ENCODE peak calls at places on chromosome 6, in nine cellular contexts. L is DND-41; F is AG04450; Z is A549; S is fibroblast of lung; K is effector memory CD4-positive, alpha-beta T cell; P is right cardiac atrium; B is stomach; H is heart right ventricle. J is an unnamed sample.

GRCh38 chr6:75202676-75203131 is 3.1 kb downstream of the COL12A1 start:
- DNase-seq in Z (no peak), H (no peak), B (no peak), S (peak; percentile 40), L (no peak), P (no peak), K (no peak), F (no peak), J (no peak)

GRCh38 chr6:66896415-66896814 is 1189.4 kb upstream of the EYS start:
- DNase-seq in K (no peak), Z (no peak), F (no peak), P (no peak), S (no peak), L (no peak), B (no peak), H (no peak), J (no peak)

GRCh38 chr6:31396422-31397152 is 6.8 kb upstream of the MICA start:
- DNase-seq in P (peak; percentile 74), L (peak; percentile 85), B (peak; percentile 88), S (peak; percentile 70), Z (peak; percentile 66), K (peak; percentile 72), F (peak; percentile 26), H (peak; percentile 86), J (peak; percentile 80)

GRCh38 chr6:17001188-17001587 is 100.7 kb upstream of the STMND1 start:
- DNase-seq in H (no peak), K (no peak), F (no peak), P (no peak), B (no peak), L (no peak), Z (no peak), S (peak; percentile 45), J (no peak)

GRCh38 chr6:137351890-137352289 is 132.7 kb upstream of the IFNGR1 start:
- DNase-seq in H (no peak), P (no peak), F (peak; percentile 13), L (no peak), B (no peak), K (no peak), Z (peak; percentile 34), S (peak; percentile 95), J (no peak)

GRCh38 chr6:111361648-111362047 is 121.4 kb downstream of the REV3L start:
- DNase-seq in S (peak; percentile 51), H (peak; percentile 38), F (peak; percentile 15), B (no peak), L (peak; percentile 13), K (no peak), P (peak; percentile 24), Z (peak; percentile 27), J (peak; percentile 46)

GRCh38 chr6:108559884-108560462 is 744 bp upstream of the FOXO3 start:
- DNase-seq in P (peak; percentile 65), Z (peak; percentile 67), S (peak; percentile 81), F (no peak), L (no peak), B (peak; percentile 49), H (peak; percentile 70), K (no peak), J (peak; percentile 85)

GRCh38 chr6:43242908-43243648 is at the start of gene TTBK1:
- DNase-seq in S (no peak), F (no peak), L (no peak), Z (no peak), H (no peak), K (no peak), B (no peak), P (no peak), J (no peak)

GRCh38 chr6:31194271-31194834 is 23.9 kb upstream of the POU5F1 start:
- DNase-seq in L (no peak), F (no peak), B (peak; percentile 25), Z (no peak), P (no peak), K (no peak), S (no peak), H (no peak), J (no peak)

GRCh38 chr6:111813247-111814162 is 59.7 kb downstream of the FYN start:
- DNase-seq in Z (no peak), P (no peak), K (no peak), H (no peak), S (no peak), L (no peak), B (no peak), F (no peak), J (no peak)

GRCh38 chr6:5223309-5223708 is 37.4 kb downstream of the LYRM4 start:
- DNase-seq in B (no peak), L (no peak), H (no peak), K (no peak), Z (no peak), P (no peak), S (no peak), F (no peak), J (no peak)

GRCh38 chr6:131036143-131036542 is 26.9 kb downstream of the EPB41L2 start:
- DNase-seq in L (no peak), F (no peak), S (no peak), K (no peak), P (no peak), H (no peak), B (no peak), Z (no peak), J (no peak)

GRCh38 chr6:148885920-148886845 is 139.4 kb downstream of the UST start:
- DNase-seq in P (no peak), F (no peak), B (no peak), Z (no peak), K (no peak), L (no peak), S (no peak), H (no peak), J (peak; percentile 24)

GRCh38 chr6:53703047-53703446 is 37.5 kb upstream of the KLHL31 start:
- DNase-seq in S (no peak), P (no peak), B (no peak), H (no peak), Z (no peak), K (no peak), F (no peak), L (no peak), J (no peak)

GRCh38 chr6:99151634-99152344 is 197.7 kb downstream of the FAXC start:
- DNase-seq in F (peak; percentile 3), L (peak; percentile 33), B (peak; percentile 68), Z (peak; percentile 40), S (no peak), H (peak; percentile 11), K (no peak), P (peak; percentile 21), J (peak; percentile 29)

GRCh38 chr6:147285087-147285855 is 81.1 kb downstream of the STXBP5 start:
- DNase-seq in F (no peak), L (no peak), P (no peak), Z (peak; percentile 41), S (peak; percentile 82), B (no peak), H (no peak), K (no peak), J (peak; percentile 62)

GRCh38 chr6:95244749-95245148 is 332.6 kb upstream of the MANEA start:
- DNase-seq in Z (peak; percentile 12), K (no peak), L (no peak), P (no peak), F (no peak), H (no peak), S (no peak), B (no peak), J (no peak)

GRCh38 chr6:105954148-105954547 is 132.0 kb upstream of the PRDM1 start:
- DNase-seq in H (no peak), Z (no peak), L (no peak), K (no peak), P (no peak), S (no peak), B (no peak), F (no peak), J (no peak)

GRCh38 chr6:150490586-150490985 is 109.1 kb upstream of the PLEKHG1 start:
- DNase-seq in S (no peak), K (no peak), L (no peak), B (no peak), Z (no peak), F (no peak), P (no peak), H (no peak), J (no peak)
- H3K27ac ChIP-seq in S (no peak overlapping the region), K (no peak overlapping the region), L (no peak overlapping the region), B (no peak overlapping the region), Z (peak overlapping the region; percentile 64), F (no peak overlapping the region), P (no peak overlapping the region), H (no peak overlapping the region), J (no peak overlapping the region)

GRCh38 chr6:52138284-52138683 is 47.9 kb upstream of the IL17A start:
- DNase-seq in B (no peak), Z (no peak), K (no peak), H (no peak), F (no peak), L (no peak), P (no peak), S (no peak), J (no peak)
- H3K27ac ChIP-seq in B (no peak overlapping the region), Z (no peak overlapping the region), K (no peak overlapping the region), H (no peak overlapping the region), F (no peak overlapping the region), L (no peak overlapping the region), P (no peak overlapping the region), S (no peak overlapping the region), J (no peak overlapping the region)

GRCh38 chr6:4102687-4103244 is 23.8 kb upstream of the FAM217A start:
- DNase-seq in P (no peak), K (no peak), L (no peak), F (no peak), S (no peak), H (no peak), B (peak; percentile 34), Z (no peak), J (no peak)
- H3K27ac ChIP-seq in P (no peak overlapping the region), K (no peak overlapping the region), L (no peak overlapping the region), F (no peak overlapping the region), S (no peak overlapping the region), H (no peak overlapping the region), B (peak overlapping the region; percentile 58), Z (no peak overlapping the region), J (no peak overlapping the region)

GRCh38 chr6:15474196-15474595 is 188.6 kb downstream of the DTNBP1 start:
- DNase-seq in S (peak; percentile 59), F (no peak), K (no peak), Z (no peak), B (no peak), L (no peak), P (no peak), H (no peak), J (no peak)

GRCh38 chr6:15475261-15475660 is 187.6 kb downstream of the DTNBP1 start:
- DNase-seq in Z (no peak), S (no peak), F (no peak), B (no peak), H (no peak), K (no peak), P (no peak), L (no peak), J (no peak)

GRCh38 chr6:15475872-15476271 is 187.0 kb downstream of the DTNBP1 start:
- DNase-seq in F (no peak), H (no peak), P (no peak), Z (no peak), B (no peak), L (no peak), K (no peak), S (no peak), J (no peak)

GRCh38 chr6:15477746-15478145 is 185.1 kb downstream of the DTNBP1 start:
- DNase-seq in L (no peak), P (no peak), F (no peak), H (no peak), K (no peak), Z (no peak), S (no peak), B (no peak), J (no peak)

GRCh38 chr6:15476631-15477380 is 186.0 kb downstream of the DTNBP1 start:
- DNase-seq in L (no peak), H (no peak), F (peak; percentile 82), P (no peak), K (no peak), B (no peak), S (peak; percentile 56), Z (no peak), J (no peak)
- H3K27ac ChIP-seq in L (no peak overlapping the region), H (peak overlapping the region; percentile 80), F (peak overlapping the region; percentile 83), P (peak overlapping the region; percentile 20), K (no peak overlapping the region), B (peak overlapping the region; percentile 56), S (peak overlapping the region; percentile 44), Z (no peak overlapping the region), J (no peak overlapping the region)